ENCODE peak calls at places on chromosomes 7 and 10, in eight cellular contexts. One of them, this sample, is unnamed.

GRCh38 chr10:113605207-113605606 is 52.4 kb downstream of the HABP2 start:
- DNase-seq in hippocampal formation: no peak
- DNase-seq in activated naive CD4-positive, alpha-beta T cell: no peak
- DNase-seq in Jurkat, Clone E6-1: no peak
- DNase-seq in ELF-1: no peak
- DNase-seq in activated effector memory CD4-positive, alpha-beta T cell treated with anti-CD3 and anti-CD28 coated beads, Interleukin-2, amount 50 U/mL, for 16 hours: no peak
- DNase-seq in T-cell: no peak
- DNase-seq in activated CD4-positive, alpha-beta T cell treated with anti-CD3 and anti-CD28 coated beads, Interleukin-2, amount 50 U/mL, for 24 hours: no peak
- DNase-seq in this sample: no peak

GRCh38 chr7:42883950-42884349 is 27.9 kb downstream of the C7orf25 start:
- DNase-seq in hippocampal formation: no peak
- DNase-seq in activated CD4-positive, alpha-beta T cell treated with anti-CD3 and anti-CD28 coated beads, Interleukin-2, amount 50 U/mL, for 24 hours: no peak
- DNase-seq in activated effector memory CD4-positive, alpha-beta T cell treated with anti-CD3 and anti-CD28 coated beads, Interleukin-2, amount 50 U/mL, for 16 hours: no peak
- DNase-seq in ELF-1: peak
- DNase-seq in activated naive CD4-positive, alpha-beta T cell: no peak
- DNase-seq in Jurkat, Clone E6-1: no peak
- DNase-seq in T-cell: no peak
- DNase-seq in this sample: no peak

GRCh38 chr7:81725496-81726117 is 44.2 kb downstream of the HGF start:
- DNase-seq in activated naive CD4-positive, alpha-beta T cell: no peak
- DNase-seq in ELF-1: peak
- DNase-seq in Jurkat, Clone E6-1: no peak
- DNase-seq in hippocampal formation: no peak
- DNase-seq in activated CD4-positive, alpha-beta T cell treated with anti-CD3 and anti-CD28 coated beads, Interleukin-2, amount 50 U/mL, for 24 hours: no peak
- DNase-seq in activated effector memory CD4-positive, alpha-beta T cell treated with anti-CD3 and anti-CD28 coated beads, Interleukin-2, amount 50 U/mL, for 16 hours: no peak
- DNase-seq in T-cell: no peak
- DNase-seq in this sample: no peak

GRCh38 chr7:68146970-68147369 is 1150.3 kb downstream of the TYW1 start:
- DNase-seq in activated naive CD4-positive, alpha-beta T cell: no peak
- DNase-seq in activated effector memory CD4-positive, alpha-beta T cell treated with anti-CD3 and anti-CD28 coated beads, Interleukin-2, amount 50 U/mL, for 16 hours: no peak
- DNase-seq in T-cell: no peak
- DNase-seq in ELF-1: no peak
- DNase-seq in Jurkat, Clone E6-1: no peak
- DNase-seq in hippocampal formation: no peak
- DNase-seq in activated CD4-positive, alpha-beta T cell treated with anti-CD3 and anti-CD28 coated beads, Interleukin-2, amount 50 U/mL, for 24 hours: no peak
- DNase-seq in this sample: no peak

GRCh38 chr10:77392851-77393250 is 244.8 kb downstream of the KCNMA1 start:
- DNase-seq in hippocampal formation: no peak
- DNase-seq in activated CD4-positive, alpha-beta T cell treated with anti-CD3 and anti-CD28 coated beads, Interleukin-2, amount 50 U/mL, for 24 hours: no peak
- DNase-seq in Jurkat, Clone E6-1: no peak
- DNase-seq in ELF-1: no peak
- DNase-seq in activated effector memory CD4-positive, alpha-beta T cell treated with anti-CD3 and anti-CD28 coated beads, Interleukin-2, amount 50 U/mL, for 16 hours: no peak
- DNase-seq in activated naive CD4-positive, alpha-beta T cell: no peak
- DNase-seq in T-cell: no peak
- DNase-seq in this sample: no peak

GRCh38 chr10:5906651-5907050 is 16.6 kb downstream of the FBH1 start:
- DNase-seq in hippocampal formation: no peak
- DNase-seq in Jurkat, Clone E6-1: no peak
- DNase-seq in ELF-1: no peak
- DNase-seq in activated effector memory CD4-positive, alpha-beta T cell treated with anti-CD3 and anti-CD28 coated beads, Interleukin-2, amount 50 U/mL, for 16 hours: no peak
- DNase-seq in activated naive CD4-positive, alpha-beta T cell: no peak
- DNase-seq in activated CD4-positive, alpha-beta T cell treated with anti-CD3 and anti-CD28 coated beads, Interleukin-2, amount 50 U/mL, for 24 hours: no peak
- DNase-seq in T-cell: no peak
- DNase-seq in this sample: no peak

GRCh38 chr10:127405221-127405620 is 143.9 kb upstream of the NPS start:
- DNase-seq in Jurkat, Clone E6-1: no peak
- DNase-seq in activated effector memory CD4-positive, alpha-beta T cell treated with anti-CD3 and anti-CD28 coated beads, Interleukin-2, amount 50 U/mL, for 16 hours: no peak
- DNase-seq in ELF-1: no peak
- DNase-seq in hippocampal formation: no peak
- DNase-seq in activated CD4-positive, alpha-beta T cell treated with anti-CD3 and anti-CD28 coated beads, Interleukin-2, amount 50 U/mL, for 24 hours: no peak
- DNase-seq in T-cell: no peak
- DNase-seq in activated naive CD4-positive, alpha-beta T cell: no peak
- DNase-seq in this sample: no peak

GRCh38 chr7:16609842-16610450 is 35.6 kb downstream of the ANKMY2 start:
- DNase-seq in Jurkat, Clone E6-1: no peak
- DNase-seq in ELF-1: no peak
- DNase-seq in T-cell: no peak
- DNase-seq in activated effector memory CD4-positive, alpha-beta T cell treated with anti-CD3 and anti-CD28 coated beads, Interleukin-2, amount 50 U/mL, for 16 hours: no peak
- DNase-seq in hippocampal formation: no peak
- DNase-seq in activated CD4-positive, alpha-beta T cell treated with anti-CD3 and anti-CD28 coated beads, Interleukin-2, amount 50 U/mL, for 24 hours: no peak
- DNase-seq in activated naive CD4-positive, alpha-beta T cell: no peak
- DNase-seq in this sample: no peak

GRCh38 chr10:72320676-72321247 is 34.0 kb downstream of the DNAJB12 start:
- DNase-seq in hippocampal formation: no peak
- DNase-seq in activated effector memory CD4-positive, alpha-beta T cell treated with anti-CD3 and anti-CD28 coated beads, Interleukin-2, amount 50 U/mL, for 16 hours: peak
- DNase-seq in activated naive CD4-positive, alpha-beta T cell: peak
- DNase-seq in ELF-1: peak
- DNase-seq in T-cell: no peak
- DNase-seq in Jurkat, Clone E6-1: peak
- DNase-seq in activated CD4-positive, alpha-beta T cell treated with anti-CD3 and anti-CD28 coated beads, Interleukin-2, amount 50 U/mL, for 24 hours: no peak
- DNase-seq in this sample: no peak

GRCh38 chr7:55624813-55625212 is 52.5 kb upstream of the VOPP1 start:
- DNase-seq in hippocampal formation: no peak
- DNase-seq in Jurkat, Clone E6-1: no peak
- DNase-seq in activated CD4-positive, alpha-beta T cell treated with anti-CD3 and anti-CD28 coated beads, Interleukin-2, amount 50 U/mL, for 24 hours: no peak
- DNase-seq in activated effector memory CD4-positive, alpha-beta T cell treated with anti-CD3 and anti-CD28 coated beads, Interleukin-2, amount 50 U/mL, for 16 hours: no peak
- DNase-seq in activated naive CD4-positive, alpha-beta T cell: no peak
- DNase-seq in T-cell: no peak
- DNase-seq in ELF-1: no peak
- DNase-seq in this sample: no peak

GRCh38 chr7:76011437-76011836 is 17.0 kb upstream of the TMEM120A start:
- DNase-seq in T-cell: no peak
- DNase-seq in activated CD4-positive, alpha-beta T cell treated with anti-CD3 and anti-CD28 coated beads, Interleukin-2, amount 50 U/mL, for 24 hours: no peak
- DNase-seq in ELF-1: no peak
- DNase-seq in activated effector memory CD4-positive, alpha-beta T cell treated with anti-CD3 and anti-CD28 coated beads, Interleukin-2, amount 50 U/mL, for 16 hours: no peak
- DNase-seq in activated naive CD4-positive, alpha-beta T cell: no peak
- DNase-seq in Jurkat, Clone E6-1: no peak
- DNase-seq in hippocampal formation: no peak
- DNase-seq in this sample: no peak

GRCh38 chr7:74013539-74014272 is 14.3 kb upstream of the ELN start:
- DNase-seq in activated naive CD4-positive, alpha-beta T cell: no peak
- DNase-seq in ELF-1: no peak
- DNase-seq in Jurkat, Clone E6-1: no peak
- DNase-seq in T-cell: no peak
- DNase-seq in activated effector memory CD4-positive, alpha-beta T cell treated with anti-CD3 and anti-CD28 coated beads, Interleukin-2, amount 50 U/mL, for 16 hours: no peak
- DNase-seq in activated CD4-positive, alpha-beta T cell treated with anti-CD3 and anti-CD28 coated beads, Interleukin-2, amount 50 U/mL, for 24 hours: no peak
- DNase-seq in hippocampal formation: peak
- DNase-seq in this sample: no peak

GRCh38 chr7:114508096-114508495 is 93.5 kb downstream of the FOXP2 start:
- DNase-seq in Jurkat, Clone E6-1: no peak
- DNase-seq in hippocampal formation: no peak
- DNase-seq in activated naive CD4-positive, alpha-beta T cell: no peak
- DNase-seq in activated effector memory CD4-positive, alpha-beta T cell treated with anti-CD3 and anti-CD28 coated beads, Interleukin-2, amount 50 U/mL, for 16 hours: no peak
- DNase-seq in ELF-1: no peak
- DNase-seq in activated CD4-positive, alpha-beta T cell treated with anti-CD3 and anti-CD28 coated beads, Interleukin-2, amount 50 U/mL, for 24 hours: no peak
- DNase-seq in T-cell: no peak
- DNase-seq in this sample: no peak

GRCh38 chr10:18073314-18073713 is 66.9 kb upstream of the CACNB2 start:
- DNase-seq in ELF-1: no peak
- DNase-seq in hippocampal formation: no peak
- DNase-seq in Jurkat, Clone E6-1: no peak
- DNase-seq in activated CD4-positive, alpha-beta T cell treated with anti-CD3 and anti-CD28 coated beads, Interleukin-2, amount 50 U/mL, for 24 hours: no peak
- DNase-seq in activated naive CD4-positive, alpha-beta T cell: no peak
- DNase-seq in T-cell: no peak
- DNase-seq in activated effector memory CD4-positive, alpha-beta T cell treated with anti-CD3 and anti-CD28 coated beads, Interleukin-2, amount 50 U/mL, for 16 hours: no peak
- DNase-seq in this sample: no peak

GRCh38 chr7:39240864-39241263 is 263.2 kb downstream of the POU6F2 start:
- DNase-seq in ELF-1: no peak
- DNase-seq in activated naive CD4-positive, alpha-beta T cell: no peak
- DNase-seq in activated effector memory CD4-positive, alpha-beta T cell treated with anti-CD3 and anti-CD28 coated beads, Interleukin-2, amount 50 U/mL, for 16 hours: no peak
- DNase-seq in hippocampal formation: no peak
- DNase-seq in T-cell: no peak
- DNase-seq in activated CD4-positive, alpha-beta T cell treated with anti-CD3 and anti-CD28 coated beads, Interleukin-2, amount 50 U/mL, for 24 hours: no peak
- DNase-seq in Jurkat, Clone E6-1: no peak
- DNase-seq in this sample: no peak

GRCh38 chr7:100946111-100946510 is 3.2 kb upstream of the MUC3A start:
- DNase-seq in activated naive CD4-positive, alpha-beta T cell: no peak
- DNase-seq in hippocampal formation: no peak
- DNase-seq in T-cell: no peak
- DNase-seq in activated CD4-positive, alpha-beta T cell treated with anti-CD3 and anti-CD28 coated beads, Interleukin-2, amount 50 U/mL, for 24 hours: no peak
- DNase-seq in Jurkat, Clone E6-1: no peak
- DNase-seq in ELF-1: no peak
- DNase-seq in activated effector memory CD4-positive, alpha-beta T cell treated with anti-CD3 and anti-CD28 coated beads, Interleukin-2, amount 50 U/mL, for 16 hours: no peak
- DNase-seq in this sample: no peak